ENCODE peak calls at places on chromosomes 4 and X, in eight cellular contexts. R is spleen; Y is neuronal stem cell; I is IMR-90; L is CD8-positive, alpha-beta T cell; X is sigmoid colon; Q is trophoblast cell; T is aorta. Z is an unnamed sample.

GRCh38 chr4:32472918-32473317 is 1752.7 kb downstream of the PCDH7 start:
- DNase-seq in X (no peak), Y (no peak), R (peak; percentile 34), T (no peak), Q (no peak), I (no peak), L (no peak), Z (no peak)

GRCh38 chrX:47560831-47561652 is at the start of gene ARAF:
- DNase-seq in R (peak; percentile 96), I (peak; percentile 99), L (peak; percentile 94), X (peak; percentile 99), Y (peak; percentile 99), Q (peak; percentile 95), T (peak; percentile 96), Z (peak; percentile 98)

GRCh38 chrX:135740683-135741149 is 27.3 kb downstream of the CT45A3 start:
- DNase-seq in Y (no peak), T (peak; percentile 64), Q (no peak), I (no peak), R (peak; percentile 66), X (no peak), L (peak; percentile 37), Z (no peak)

GRCh38 chr4:153318696-153319320 is 25.7 kb upstream of the MND1 start:
- DNase-seq in R (no peak), Y (peak; percentile 20), L (no peak), Q (peak; percentile 12), I (peak; percentile 54), X (no peak), T (no peak), Z (peak; percentile 52)

GRCh38 chr4:130636486-130636885 is 1540.5 kb downstream of the C4orf33 start:
- DNase-seq in L (no peak), X (no peak), R (no peak), I (no peak), Q (no peak), Y (no peak), T (no peak), Z (no peak)

GRCh38 chr4:177391287-177391686 is 51.0 kb downstream of the AGA start:
- DNase-seq in T (no peak), R (no peak), X (no peak), Q (no peak), Y (no peak), L (no peak), I (peak; percentile 4), Z (no peak)

GRCh38 chr4:42152507-42153504 is at the start of gene BEND4:
- DNase-seq in X (no peak), R (no peak), L (no peak), I (no peak), T (no peak), Y (no peak), Q (no peak), Z (no peak)

GRCh38 chr4:145473203-145473602 is 8.4 kb upstream of the SMAD1 start:
- DNase-seq in X (no peak), T (no peak), Y (no peak), Q (no peak), I (no peak), L (no peak), R (no peak), Z (no peak)

GRCh38 chrX:19875051-19875432 is 12.4 kb downstream of the SH3KBP1 start:
- DNase-seq in L (no peak), X (no peak), Y (no peak), R (no peak), Q (no peak), I (peak; percentile 34), T (no peak), Z (no peak)

GRCh38 chrX:119008122-119008744 is 33.8 kb downstream of the LONRF3 start:
- DNase-seq in R (no peak), T (no peak), Y (peak; percentile 1), L (peak; percentile 41), I (peak; percentile 30), X (no peak), Q (peak; percentile 15), Z (peak; percentile 17)

GRCh38 chr4:121256346-121256745 is 92.2 kb upstream of the TNIP3 start:
- DNase-seq in Q (no peak), X (no peak), L (peak; percentile 40), T (no peak), I (peak; percentile 80), R (no peak), Y (no peak), Z (no peak)

GRCh38 chrX:67700607-67701006 is 156.8 kb downstream of the AR start:
- DNase-seq in X (no peak), T (no peak), L (no peak), R (no peak), I (no peak), Q (no peak), Y (no peak), Z (no peak)

GRCh38 chr4:70996014-70996353 is 2.5 kb downstream of the DCK start:
- DNase-seq in Q (no peak), R (no peak), X (no peak), L (no peak), T (no peak), I (no peak), Y (no peak), Z (no peak)

GRCh38 chr4:55125087-55125721 is at the start of gene KDR:
- DNase-seq in R (no peak), L (no peak), Y (peak; percentile 65), T (peak; percentile 80), I (no peak), X (no peak), Q (no peak), Z (peak; percentile 74)

GRCh38 chrX:137427813-137428212 is 138.1 kb upstream of the ZIC3 start:
- DNase-seq in L (no peak), X (no peak), Y (no peak), T (no peak), R (no peak), Q (no peak), I (no peak), Z (no peak)

GRCh38 chr4:77742054-77742453 is 77.1 kb downstream of the CNOT6L start:
- DNase-seq in L (no peak), I (peak; percentile 1), Q (peak; percentile 40), R (no peak), X (no peak), T (no peak), Y (no peak), Z (no peak)

GRCh38 chrX:87063622-87064021 is 454.0 kb upstream of the KLHL4 start:
- DNase-seq in Q (no peak), Y (no peak), T (no peak), L (no peak), I (no peak), X (no peak), R (no peak), Z (no peak)
- H3K27me3 ChIP-seq in Q (no peaks in the 10 kb centered on the region), Y (no peaks in the 10 kb centered on the region), T (no peaks in the 10 kb centered on the region), L (no peaks in the 10 kb centered on the region), I (no peaks in the 10 kb centered on the region), X (no peaks in the 10 kb centered on the region), R (no peaks in the 10 kb centered on the region), Z (no peaks in the 10 kb centered on the region)

GRCh38 chrX:31547416-31547815 is 475.6 kb upstream of the FTHL17 start:
- DNase-seq in Q (no peak), T (no peak), I (no peak), Y (no peak), R (no peak), X (no peak), L (no peak), Z (no peak)

GRCh38 chrX:31543565-31544125 is 471.8 kb upstream of the FTHL17 start:
- DNase-seq in R (no peak), X (no peak), T (no peak), L (no peak), Y (no peak), Q (no peak), I (no peak), Z (no peak)

GRCh38 chrX:31547816-31548215 is 476.0 kb upstream of the FTHL17 start:
- DNase-seq in Y (no peak), R (no peak), L (no peak), T (no peak), X (no peak), Q (no peak), I (no peak), Z (no peak)

GRCh38 chrX:31545726-31546125 is 473.9 kb upstream of the FTHL17 start:
- DNase-seq in Q (no peak), X (no peak), R (no peak), T (no peak), Y (no peak), I (no peak), L (no peak), Z (no peak)

GRCh38 chrX:31546130-31546529 is 474.3 kb upstream of the FTHL17 start:
- DNase-seq in Y (no peak), T (no peak), X (no peak), I (peak; percentile 76), R (no peak), L (no peak), Q (no peak), Z (no peak)
- H3K27ac ChIP-seq in Y (no peak overlapping the region), T (peak overlapping the region; percentile 19), X (no peak overlapping the region), I (no peak overlapping the region), R (no peak overlapping the region), L (no peak overlapping the region), Q (no peak overlapping the region), Z (no peak overlapping the region)

GRCh38 chr4:56684320-56684719 is 3.2 kb upstream of the HOPX start:
- DNase-seq in Q (no peak), Y (no peak), T (no peak), R (no peak), X (no peak), I (peak; percentile 37), L (no peak), Z (no peak)

GRCh38 chr4:56683455-56683854 is 2.4 kb upstream of the HOPX start:
- DNase-seq in X (no peak), L (no peak), Q (no peak), T (no peak), Y (no peak), I (no peak), R (no peak), Z (no peak)

GRCh38 chr4:56680266-56680665 is 830 bp downstream of the HOPX start:
- DNase-seq in X (no peak), Y (no peak), I (no peak), T (no peak), Q (no peak), L (no peak), R (no peak), Z (peak; percentile 70)

GRCh38 chr4:56681849-56682175 is 716 bp upstream of the HOPX start:
- DNase-seq in Q (no peak), Y (no peak), X (no peak), R (no peak), T (no peak), L (no peak), I (no peak), Z (no peak)

DNA sequence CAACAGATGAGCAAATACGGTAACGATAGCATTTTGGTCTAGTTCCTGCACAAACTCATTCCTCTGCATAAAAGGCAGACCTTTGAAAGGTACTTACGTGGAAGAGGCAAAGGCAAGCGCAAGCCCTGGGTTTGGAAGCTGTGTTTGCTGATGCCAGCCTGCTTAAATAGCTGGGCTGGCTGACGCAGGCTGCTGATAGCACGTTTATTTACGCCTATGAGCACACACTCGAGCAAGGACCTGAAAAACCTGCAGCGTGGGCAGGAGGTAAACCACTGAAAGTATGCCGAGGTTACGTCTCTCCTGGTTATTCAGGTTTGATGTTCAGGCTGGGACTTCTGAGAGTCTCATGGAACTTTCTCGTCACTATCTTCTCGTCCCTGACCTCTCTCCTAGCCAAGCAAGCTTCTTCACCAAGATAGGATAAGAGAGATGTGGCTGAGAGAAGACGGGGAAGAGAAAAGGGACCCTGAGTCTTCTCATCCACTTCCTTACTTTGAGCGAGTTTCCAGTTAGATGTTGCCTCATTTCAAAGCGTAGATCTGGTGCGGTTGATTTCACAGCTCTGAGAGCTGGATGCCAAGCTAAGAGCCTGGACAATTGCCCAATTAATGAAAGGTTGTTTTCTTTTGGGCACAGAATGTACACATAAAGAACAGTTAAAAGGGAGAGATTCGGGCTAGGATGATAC is at the start of gene HOPX:
- DNase-seq in R (no peak), X (no peak), Y (no peak), T (no peak), L (no peak), I (no peak), Q (peak; percentile 81), Z (peak; percentile 90)
- H3K27me3 ChIP-seq in R (no peaks in the 10 kb centered on the region), X (no peaks in the 10 kb centered on the region), Y (peaks cover 9% of the 10 kb centered on the region), T (no peaks in the 10 kb centered on the region), L (no peaks in the 10 kb centered on the region), I (peaks cover 43% of the 10 kb centered on the region), Q (no peaks in the 10 kb centered on the region), Z (no peaks in the 10 kb centered on the region)

GRCh38 chrX:97089116-97089515 is 205.4 kb downstream of the RPA4 start:
- DNase-seq in R (no peak), Y (no peak), X (no peak), T (no peak), Q (peak; percentile 1), I (no peak), L (no peak), Z (no peak)
- H3K27ac ChIP-seq in R (no peak overlapping the region), Y (no peak overlapping the region), X (no peak overlapping the region), T (no peak overlapping the region), Q (no peak overlapping the region), I (no peak overlapping the region), L (no peak overlapping the region), Z (no peak overlapping the region)